ENCODE peak calls at places on chromosomes 2 and 18, in seven cellular contexts. G is cardiac muscle cell; P is brain microvascular endothelial cell; U is Peyer's patch; E is tibial nerve; F is psoas muscle; L is CD8-positive, alpha-beta memory T cell. Y is an unnamed sample.

GRCh38 chr2:172438064-172438421 is 10.7 kb downstream of the ITGA6 start:
- DNase-seq in G (no peak), P (no peak), U (no peak), E (no peak), F (no peak), L (no peak), Y (no peak)

GRCh38 chr2:40097691-40098376 is 318.8 kb upstream of the THUMPD2 start:
- DNase-seq in G (no peak), P (peak; percentile 66), U (no peak), E (no peak), F (no peak), L (no peak), Y (no peak)

GRCh38 chr2:95349568-95350319 is 52.6 kb downstream of the KCNIP3 start:
- DNase-seq in G (no peak), P (no peak), U (peak; percentile 36), E (no peak), F (no peak), L (no peak), Y (no peak)

GRCh38 chr2:199784512-199784911 is 66.5 kb downstream of the FTCDNL1 start:
- DNase-seq in G (no peak), P (no peak), U (no peak), E (no peak), F (no peak), L (no peak), Y (no peak)

GRCh38 chr2:141736466-141736865 is 394.4 kb downstream of the LRP1B start:
- DNase-seq in G (no peak), P (no peak), U (no peak), E (no peak), F (no peak), L (no peak), Y (no peak)

GRCh38 chr2:172970660-172971059 is 105.0 kb upstream of the MAP3K20 start:
- DNase-seq in G (no peak), P (no peak), U (no peak), E (no peak), F (no peak), L (no peak), Y (no peak)

GRCh38 chr2:219689676-219690628 is 62.5 kb downstream of the SLC4A3 start:
- DNase-seq in G (peak; percentile 59), P (peak; percentile 76), U (no peak), E (no peak), F (no peak), L (no peak), Y (no peak)

GRCh38 chr2:95007061-95007609 is 18.4 kb upstream of the MAL start:
- DNase-seq in G (no peak), P (no peak), U (peak; percentile 33), E (no peak), F (no peak), L (no peak), Y (no peak)

GRCh38 chr2:107340955-107341354 is 455.0 kb upstream of the ST6GAL2 start:
- DNase-seq in G (no peak), P (no peak), U (no peak), E (no peak), F (no peak), L (no peak), Y (no peak)

GRCh38 chr2:182522428-182522896 is 95.6 kb upstream of the PDE1A start:
- DNase-seq in G (no peak), P (no peak), U (no peak), E (no peak), F (no peak), L (no peak), Y (no peak)

GRCh38 chr2:220065581-220065980 is 438.2 kb downstream of the SLC4A3 start:
- DNase-seq in G (no peak), P (no peak), U (no peak), E (no peak), F (no peak), L (no peak), Y (no peak)

GRCh38 chr2:111117666-111118454 is 2.9 kb upstream of the BCL2L11 start:
- DNase-seq in G (peak; percentile 38), P (peak; percentile 68), U (peak; percentile 71), E (no peak), F (peak; percentile 41), L (no peak), Y (peak; percentile 51)

GRCh38 chr2:61763605-61764034 is 90.2 kb downstream of the FAM161A start:
- DNase-seq in G (peak; percentile 87), P (peak; percentile 80), U (peak; percentile 85), E (peak; percentile 51), F (peak; percentile 85), L (no peak), Y (peak; percentile 84)

GRCh38 chr2:17616405-17616804 is 75.9 kb downstream of the VSNL1 start:
- DNase-seq in G (no peak), P (no peak), U (no peak), E (no peak), F (no peak), L (no peak), Y (no peak)

GRCh38 chr2:121178730-121179129 is 106.3 kb downstream of the TFCP2L1 start:
- DNase-seq in G (no peak), P (no peak), U (no peak), E (no peak), F (no peak), L (no peak), Y (no peak)

GRCh38 chr2:124582387-124582786 is 557.3 kb downstream of the CNTNAP5 start:
- DNase-seq in G (no peak), P (no peak), U (no peak), E (no peak), F (no peak), L (no peak), Y (no peak)

GRCh38 chr2:110802213-110802932 is 70.0 kb downstream of the ACOXL start:
- DNase-seq in G (no peak), P (no peak), U (no peak), E (no peak), F (no peak), L (no peak), Y (no peak)

GRCh38 chr2:237861875-237862527 is 2.6 kb downstream of the RAMP1 start:
- DNase-seq in G (no peak), P (no peak), U (no peak), E (no peak), F (no peak), L (no peak), Y (no peak)

GRCh38 chr2:117979911-117980341 is 33.9 kb downstream of the CCDC93 start:
- DNase-seq in G (no peak), P (peak; percentile 40), U (no peak), E (no peak), F (no peak), L (no peak), Y (no peak)

GRCh38 chr2:26880910-26881435 is 33.0 kb downstream of the DPYSL5 start:
- DNase-seq in G (no peak), P (no peak), U (no peak), E (no peak), F (no peak), L (no peak), Y (no peak)

GRCh38 chr2:24075915-24076848 is at the start of gene SF3B6:
- DNase-seq in G (peak; percentile 99), P (peak; percentile 98), U (peak; percentile 100), E (peak; percentile 93), F (peak; percentile 97), L (peak; percentile 100), Y (peak; percentile 100)

GRCh38 chr2:54321062-54321461 is 65.0 kb upstream of the TSPYL6 start:
- DNase-seq in G (no peak), P (no peak), U (no peak), E (no peak), F (no peak), L (no peak), Y (no peak)

GRCh38 chr2:239380831-239381708 is 19.8 kb downstream of the HDAC4 start:
- DNase-seq in G (no peak), P (no peak), U (peak; percentile 33), E (peak; percentile 9), F (no peak), L (peak; percentile 43), Y (peak; percentile 50)

GRCh38 chr2:63434597-63434996 is 153.7 kb downstream of the WDPCP start:
- DNase-seq in G (no peak), P (no peak), U (no peak), E (no peak), F (no peak), L (no peak), Y (no peak)

GRCh38 chr18:6811816-6812215 is 82.3 kb downstream of the ARHGAP28 start:
- DNase-seq in G (no peak), P (peak; percentile 3), U (no peak), E (no peak), F (no peak), L (no peak), Y (no peak)

DNA sequence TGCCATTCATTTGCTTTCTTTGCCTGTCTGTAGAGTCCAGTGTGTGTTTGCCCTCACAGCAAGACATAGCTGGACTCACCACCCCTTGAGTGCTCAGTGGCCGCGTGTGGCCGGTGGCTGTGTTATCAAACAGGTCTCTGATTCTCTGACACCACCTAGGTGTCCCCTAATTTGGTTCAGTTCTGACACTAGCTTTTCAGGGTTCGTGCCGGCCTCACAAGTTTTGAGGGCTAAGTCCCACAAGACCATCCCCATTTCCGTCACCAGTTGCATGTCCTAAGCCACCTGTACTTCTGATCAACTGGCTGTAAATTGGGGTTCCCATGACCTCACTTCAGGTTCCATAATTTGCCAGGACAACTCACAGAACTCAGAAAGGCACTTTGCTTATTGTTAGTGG is 23.5 kb downstream of the NCK2 start:
- DNase-seq in G (no peak), P (no peak), U (no peak), E (no peak), F (no peak), L (no peak), Y (no peak)
- H3K36me3 ChIP-seq in G (no peaks in the 10 kb centered on the region), P (no peaks in the 10 kb centered on the region), U (no peaks in the 10 kb centered on the region), E (peaks cover 12% of the 10 kb centered on the region), F (no peaks in the 10 kb centered on the region), L (peaks cover 2% of the 10 kb centered on the region), Y (peaks cover 5% of the 10 kb centered on the region)

DNA sequence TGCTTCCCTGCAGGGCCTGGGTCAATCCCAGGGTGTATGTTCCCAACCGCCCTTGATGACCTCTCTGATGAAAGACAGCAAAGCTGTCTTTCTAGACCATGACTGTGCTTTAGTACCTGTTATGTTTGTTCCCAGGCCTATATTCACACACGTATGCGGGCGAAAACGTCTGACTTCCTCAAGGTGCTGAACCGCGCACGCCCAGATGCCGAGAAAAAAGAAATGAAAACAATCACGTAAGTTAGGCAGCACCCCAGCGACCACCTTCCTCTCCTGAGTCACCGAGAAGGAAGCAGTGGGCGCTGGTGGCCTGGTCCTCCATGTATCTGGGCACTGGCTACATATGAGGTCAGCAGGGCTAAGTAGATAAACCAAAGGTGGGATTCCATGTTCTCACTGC is 11.1 kb upstream of the GPBAR1 start:
- DNase-seq in G (no peak), P (no peak), U (no peak), E (no peak), F (no peak), L (no peak), Y (no peak)
- H3K36me3 ChIP-seq in G (peaks cover 67% of the 10 kb centered on the region), P (peaks cover 98% of the 10 kb centered on the region), U (peaks cover 4% of the 10 kb centered on the region), E (peaks cover 100% of the 10 kb centered on the region), F (peaks cover 38% of the 10 kb centered on the region), L (peaks cover 86% of the 10 kb centered on the region), Y (peaks cover 100% of the 10 kb centered on the region)

DNA sequence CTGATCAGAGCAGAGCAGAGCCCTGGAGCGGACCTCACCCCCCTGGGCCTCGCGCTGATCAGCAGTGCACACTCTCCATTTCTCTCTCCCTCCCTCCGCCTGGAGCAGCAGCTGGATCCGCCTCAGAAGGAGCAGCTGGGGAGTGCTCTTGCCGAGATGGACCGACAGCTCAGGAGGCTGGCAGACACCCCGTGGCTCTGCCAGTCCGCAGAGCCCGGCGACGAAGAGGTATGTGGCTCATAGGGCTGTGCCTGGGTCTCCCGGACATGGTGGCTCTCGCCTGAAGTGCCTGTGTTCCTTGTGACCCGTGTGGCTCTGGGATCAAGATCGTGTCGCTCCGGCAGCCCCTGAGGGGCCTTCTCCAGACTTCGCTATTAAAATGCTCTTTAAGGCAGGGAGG is 102.5 kb downstream of the USP40 start:
- DNase-seq in G (no peak), P (no peak), U (peak; percentile 37), E (no peak), F (peak; percentile 10), L (no peak), Y (peak; percentile 50)
- H3K36me3 ChIP-seq in G (peaks cover 19% of the 10 kb centered on the region), P (peaks cover 15% of the 10 kb centered on the region), U (no peaks in the 10 kb centered on the region), E (peaks cover 98% of the 10 kb centered on the region), F (no peaks in the 10 kb centered on the region), L (peaks cover 67% of the 10 kb centered on the region), Y (peaks cover 81% of the 10 kb centered on the region)

GRCh38 chr2:529425-529824 is 147.8 kb downstream of the TMEM18 start:
- DNase-seq in G (peak; percentile 55), P (peak; percentile 33), U (no peak), E (no peak), F (no peak), L (no peak), Y (no peak)
- H3K36me3 ChIP-seq in G (no peaks in the 10 kb centered on the region), P (no peaks in the 10 kb centered on the region), U (no peaks in the 10 kb centered on the region), E (no peaks in the 10 kb centered on the region), F (no peaks in the 10 kb centered on the region), L (no peaks in the 10 kb centered on the region), Y (no peaks in the 10 kb centered on the region)